ENCODE peak calls at places on chromosomes 1 and 21, in ten cellular contexts. One of them, this sample, is unnamed.

GRCh38 chr1:33012165-33012564 is 24.5 kb downstream of the AK2 start:
- DNase-seq in sigmoid colon: no peak
- DNase-seq in CD14-positive monocyte: no peak
- DNase-seq in HFFc6: no peak
- DNase-seq in brain microvascular endothelial cell: no peak
- DNase-seq in choroid plexus epithelial cell: no peak
- DNase-seq in WTC11: no peak
- DNase-seq in AG04449: no peak
- DNase-seq in astrocyte of the spinal cord: no peak
- DNase-seq in fibroblast of mammary gland: no peak
- DNase-seq in this sample: no peak

GRCh38 chr21:34510148-34511142 is 1.6 kb downstream of the KCNE1 start:
- DNase-seq in sigmoid colon: peak
- DNase-seq in AG04449: no peak
- DNase-seq in HFFc6: peak
- DNase-seq in brain microvascular endothelial cell: peak
- DNase-seq in CD14-positive monocyte: peak
- DNase-seq in choroid plexus epithelial cell: peak
- DNase-seq in fibroblast of mammary gland: peak
- DNase-seq in astrocyte of the spinal cord: peak
- DNase-seq in WTC11: peak
- DNase-seq in this sample: peak

GRCh38 chr1:100249155-100249536 is 488 bp downstream of the DBT start:
- DNase-seq in brain microvascular endothelial cell: no peak
- DNase-seq in sigmoid colon: no peak
- DNase-seq in astrocyte of the spinal cord: no peak
- DNase-seq in HFFc6: no peak
- DNase-seq in fibroblast of mammary gland: no peak
- DNase-seq in AG04449: no peak
- DNase-seq in CD14-positive monocyte: no peak
- DNase-seq in WTC11: no peak
- DNase-seq in choroid plexus epithelial cell: peak
- DNase-seq in this sample: no peak

GRCh38 chr1:44267438-44267837 is 54.2 kb downstream of the DMAP1 start:
- DNase-seq in choroid plexus epithelial cell: no peak
- DNase-seq in HFFc6: no peak
- DNase-seq in WTC11: no peak
- DNase-seq in fibroblast of mammary gland: no peak
- DNase-seq in CD14-positive monocyte: no peak
- DNase-seq in brain microvascular endothelial cell: no peak
- DNase-seq in astrocyte of the spinal cord: no peak
- DNase-seq in sigmoid colon: no peak
- DNase-seq in AG04449: no peak
- DNase-seq in this sample: no peak

GRCh38 chr21:34935868-34936267 is 113.2 kb downstream of the RUNX1 start:
- DNase-seq in HFFc6: no peak
- DNase-seq in fibroblast of mammary gland: peak
- DNase-seq in WTC11: no peak
- DNase-seq in choroid plexus epithelial cell: no peak
- DNase-seq in sigmoid colon: no peak
- DNase-seq in brain microvascular endothelial cell: no peak
- DNase-seq in CD14-positive monocyte: no peak
- DNase-seq in AG04449: no peak
- DNase-seq in astrocyte of the spinal cord: no peak
- DNase-seq in this sample: no peak

GRCh38 chr1:220803401-220804201 is 16.9 kb downstream of the MTARC1 start:
- DNase-seq in AG04449: no peak
- DNase-seq in astrocyte of the spinal cord: peak
- DNase-seq in fibroblast of mammary gland: peak
- DNase-seq in WTC11: no peak
- DNase-seq in CD14-positive monocyte: no peak
- DNase-seq in HFFc6: peak
- DNase-seq in choroid plexus epithelial cell: peak
- DNase-seq in sigmoid colon: no peak
- DNase-seq in brain microvascular endothelial cell: peak
- DNase-seq in this sample: peak

GRCh38 chr21:29164330-29164942 is 34.0 kb downstream of the MAP3K7CL start:
- DNase-seq in brain microvascular endothelial cell: peak
- DNase-seq in sigmoid colon: no peak
- DNase-seq in choroid plexus epithelial cell: peak
- DNase-seq in fibroblast of mammary gland: peak
- DNase-seq in AG04449: no peak
- DNase-seq in CD14-positive monocyte: no peak
- DNase-seq in HFFc6: peak
- DNase-seq in astrocyte of the spinal cord: peak
- DNase-seq in WTC11: no peak
- DNase-seq in this sample: peak

GRCh38 chr1:89724369-89725015 is 91.6 kb downstream of the LRRC8C start:
- DNase-seq in HFFc6: no peak
- DNase-seq in choroid plexus epithelial cell: peak
- DNase-seq in astrocyte of the spinal cord: no peak
- DNase-seq in sigmoid colon: no peak
- DNase-seq in AG04449: no peak
- DNase-seq in CD14-positive monocyte: peak
- DNase-seq in fibroblast of mammary gland: peak
- DNase-seq in brain microvascular endothelial cell: no peak
- DNase-seq in WTC11: no peak
- DNase-seq in this sample: peak

DNA sequence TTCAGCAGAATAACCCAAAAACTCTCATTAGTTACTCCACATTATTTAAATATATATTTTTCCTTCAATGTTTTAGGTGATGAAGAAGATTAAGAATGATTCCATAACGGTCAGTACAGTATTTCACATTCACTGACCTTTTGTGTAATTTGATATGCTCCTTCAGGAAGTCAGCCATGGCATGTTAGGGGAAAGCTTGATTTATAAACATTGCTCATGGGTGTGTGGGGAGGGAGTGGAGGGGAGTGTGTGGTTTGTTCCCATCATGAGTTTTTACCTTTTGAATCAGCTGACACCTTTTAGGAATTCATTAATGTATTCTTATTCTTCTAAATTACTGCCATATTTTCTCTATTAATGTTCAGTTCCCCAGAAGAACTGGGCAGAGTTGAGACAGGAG is 240.2 kb downstream of the ATG4C start:
- DNase-seq in choroid plexus epithelial cell: peak
- DNase-seq in fibroblast of mammary gland: no peak
- DNase-seq in sigmoid colon: no peak
- DNase-seq in CD14-positive monocyte: no peak
- DNase-seq in AG04449: no peak
- DNase-seq in brain microvascular endothelial cell: no peak
- DNase-seq in WTC11: no peak
- DNase-seq in astrocyte of the spinal cord: peak
- DNase-seq in HFFc6: no peak
- DNase-seq in this sample: no peak
- TF ChIP-seq CTCF in choroid plexus epithelial cell: no peak
- TF ChIP-seq CTCF in fibroblast of mammary gland: no peak
- TF ChIP-seq CTCF in sigmoid colon: no peak
- TF ChIP-seq CTCF in CD14-positive monocyte: no peak
- TF ChIP-seq CTCF in AG04449: no peak
- TF ChIP-seq CTCF in brain microvascular endothelial cell: no peak
- TF ChIP-seq CTCF in WTC11: no peak
- TF ChIP-seq CTCF in astrocyte of the spinal cord: no peak
- TF ChIP-seq CTCF in HFFc6: no peak
- TF ChIP-seq CTCF in this sample: no peak

DNA sequence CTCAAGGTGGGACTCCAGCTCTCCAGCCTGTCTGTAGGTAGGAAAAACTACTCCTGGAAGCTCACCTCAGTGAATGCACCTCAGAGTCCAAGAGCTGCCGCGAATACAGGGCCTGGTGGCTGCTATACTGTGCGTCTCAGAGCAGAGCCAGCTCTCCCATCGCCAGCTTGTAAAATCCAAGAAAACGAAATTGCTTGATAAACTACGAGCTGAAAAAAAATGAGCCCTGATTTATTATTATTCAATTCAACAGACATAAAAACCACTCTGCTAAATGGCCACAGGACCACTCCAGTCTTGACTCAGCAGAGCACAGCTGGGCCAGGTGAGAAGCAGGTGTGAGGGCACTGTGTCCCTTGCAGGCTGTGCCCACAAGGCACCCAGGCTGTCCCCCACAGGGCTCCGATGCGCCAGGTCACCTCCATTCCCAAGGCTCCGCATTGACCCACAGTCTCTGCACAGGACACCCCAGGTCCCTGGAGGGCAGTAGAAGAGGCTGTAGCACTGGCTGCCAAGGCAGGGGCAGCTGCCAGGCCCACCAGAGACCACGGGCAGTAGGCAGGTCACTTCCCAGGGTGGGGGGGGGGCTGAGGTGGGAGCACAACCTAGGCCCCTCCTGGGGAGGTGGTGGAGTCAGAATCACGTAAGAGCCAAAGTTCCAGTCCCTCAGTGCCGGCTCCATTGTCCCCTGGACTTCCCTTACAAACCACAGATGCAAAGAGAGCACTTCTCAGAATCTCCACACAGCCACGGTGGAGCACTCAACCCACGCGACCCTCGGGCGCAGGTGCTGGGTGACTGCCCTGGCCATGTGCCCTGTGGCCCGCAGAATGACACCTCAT is 69.7 kb downstream of the SLC37A1 start:
- DNase-seq in WTC11: no peak
- DNase-seq in fibroblast of mammary gland: no peak
- DNase-seq in astrocyte of the spinal cord: no peak
- DNase-seq in brain microvascular endothelial cell: no peak
- DNase-seq in choroid plexus epithelial cell: no peak
- DNase-seq in sigmoid colon: no peak
- DNase-seq in AG04449: no peak
- DNase-seq in CD14-positive monocyte: no peak
- DNase-seq in HFFc6: no peak
- DNase-seq in this sample: no peak
- TF ChIP-seq CTCF in WTC11: no peak
- TF ChIP-seq CTCF in fibroblast of mammary gland: no peak
- TF ChIP-seq CTCF in astrocyte of the spinal cord: no peak
- TF ChIP-seq CTCF in brain microvascular endothelial cell: no peak
- TF ChIP-seq CTCF in choroid plexus epithelial cell: no peak
- TF ChIP-seq CTCF in sigmoid colon: no peak
- TF ChIP-seq CTCF in AG04449: no peak
- TF ChIP-seq CTCF in CD14-positive monocyte: no peak
- TF ChIP-seq CTCF in HFFc6: no peak
- TF ChIP-seq CTCF in this sample: no peak

GRCh38 chr1:60281360-60281932 is 207.9 kb upstream of the C1orf87 start:
- DNase-seq in brain microvascular endothelial cell: peak
- DNase-seq in fibroblast of mammary gland: peak
- DNase-seq in sigmoid colon: peak
- DNase-seq in astrocyte of the spinal cord: peak
- DNase-seq in AG04449: no peak
- DNase-seq in choroid plexus epithelial cell: peak
- DNase-seq in WTC11: peak
- DNase-seq in HFFc6: peak
- DNase-seq in CD14-positive monocyte: no peak
- DNase-seq in this sample: peak
- TF ChIP-seq CTCF in brain microvascular endothelial cell: peak
- TF ChIP-seq CTCF in fibroblast of mammary gland: peak
- TF ChIP-seq CTCF in sigmoid colon: peak
- TF ChIP-seq CTCF in astrocyte of the spinal cord: peak
- TF ChIP-seq CTCF in AG04449: peak
- TF ChIP-seq CTCF in choroid plexus epithelial cell: peak
- TF ChIP-seq CTCF in WTC11: peak
- TF ChIP-seq CTCF in HFFc6: peak
- TF ChIP-seq CTCF in CD14-positive monocyte: peak
- TF ChIP-seq CTCF in this sample: peak

DNA sequence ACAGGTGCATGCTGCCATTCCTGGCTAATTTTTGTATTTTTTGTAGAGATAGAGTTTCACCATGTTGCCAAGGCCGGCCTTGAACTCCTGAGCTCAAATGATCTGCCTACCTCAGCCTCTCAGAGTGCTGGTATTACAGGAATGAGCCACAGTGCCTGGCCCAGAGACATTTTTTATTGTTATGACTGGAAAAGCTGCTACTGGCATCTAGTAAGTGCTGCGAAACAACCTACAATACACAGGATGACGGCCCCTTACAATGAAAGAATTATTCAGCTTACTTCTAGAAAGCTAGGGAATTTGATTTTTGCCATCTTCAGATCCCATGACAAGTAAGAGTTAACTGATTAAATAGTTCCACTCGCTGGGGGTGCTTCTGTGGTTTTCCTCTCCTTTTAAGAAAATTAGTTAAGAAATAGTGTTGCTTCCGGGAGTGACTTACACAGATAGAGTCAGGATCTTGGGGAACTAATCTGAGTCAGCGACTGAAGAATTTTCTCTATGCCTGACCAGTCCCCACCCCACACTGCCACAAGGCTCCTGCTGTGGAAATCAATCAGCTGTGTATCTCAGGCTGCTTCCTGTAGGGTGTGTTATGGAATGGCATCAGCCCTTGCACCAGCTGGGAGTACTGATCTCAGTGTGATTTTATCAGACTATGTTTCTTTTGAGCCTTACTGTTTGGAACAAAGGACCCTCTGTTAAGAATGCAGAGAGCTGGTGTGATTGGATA is 93.0 kb upstream of the BMP8A start:
- DNase-seq in HFFc6: peak
- DNase-seq in brain microvascular endothelial cell: peak
- DNase-seq in sigmoid colon: peak
- DNase-seq in AG04449: peak
- DNase-seq in CD14-positive monocyte: peak
- DNase-seq in choroid plexus epithelial cell: peak
- DNase-seq in fibroblast of mammary gland: peak
- DNase-seq in astrocyte of the spinal cord: peak
- DNase-seq in WTC11: no peak
- DNase-seq in this sample: peak
- TF ChIP-seq CTCF in HFFc6: no peak
- TF ChIP-seq CTCF in brain microvascular endothelial cell: no peak
- TF ChIP-seq CTCF in sigmoid colon: no peak
- TF ChIP-seq CTCF in AG04449: no peak
- TF ChIP-seq CTCF in CD14-positive monocyte: peak
- TF ChIP-seq CTCF in choroid plexus epithelial cell: peak
- TF ChIP-seq CTCF in fibroblast of mammary gland: no peak
- TF ChIP-seq CTCF in astrocyte of the spinal cord: no peak
- TF ChIP-seq CTCF in WTC11: no peak
- TF ChIP-seq CTCF in this sample: no peak

DNA sequence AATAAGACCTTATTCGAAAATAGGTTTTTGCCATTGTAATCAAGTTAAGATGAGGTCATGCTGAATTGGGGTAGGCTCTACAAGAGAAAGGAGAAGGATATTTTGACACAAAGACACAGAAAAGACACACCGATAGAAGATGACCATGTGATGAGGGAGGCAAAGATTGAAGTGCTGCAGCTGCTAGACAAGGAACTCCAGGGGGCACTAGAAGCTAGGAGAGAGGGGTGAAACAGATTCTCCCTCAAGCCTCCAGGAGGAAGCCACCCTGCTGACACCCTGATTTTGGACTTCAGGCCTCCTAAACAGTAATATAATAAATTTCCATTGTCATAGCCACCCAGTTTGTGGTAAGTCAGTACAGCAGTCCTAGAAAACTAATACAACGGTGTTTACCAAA is 506.8 kb upstream of the CAMK1G start:
- DNase-seq in sigmoid colon: no peak
- DNase-seq in brain microvascular endothelial cell: no peak
- DNase-seq in AG04449: no peak
- DNase-seq in WTC11: no peak
- DNase-seq in astrocyte of the spinal cord: no peak
- DNase-seq in choroid plexus epithelial cell: peak
- DNase-seq in HFFc6: no peak
- DNase-seq in fibroblast of mammary gland: peak
- DNase-seq in CD14-positive monocyte: no peak
- DNase-seq in this sample: peak
- TF ChIP-seq CTCF in sigmoid colon: no peak
- TF ChIP-seq CTCF in brain microvascular endothelial cell: peak
- TF ChIP-seq CTCF in AG04449: peak
- TF ChIP-seq CTCF in WTC11: no peak
- TF ChIP-seq CTCF in astrocyte of the spinal cord: peak
- TF ChIP-seq CTCF in choroid plexus epithelial cell: no peak
- TF ChIP-seq CTCF in HFFc6: peak
- TF ChIP-seq CTCF in fibroblast of mammary gland: peak
- TF ChIP-seq CTCF in CD14-positive monocyte: no peak
- TF ChIP-seq CTCF in this sample: no peak

GRCh38 chr1:18681423-18681835 is 50.8 kb downstream of the PAX7 start:
- DNase-seq in fibroblast of mammary gland: peak
- DNase-seq in sigmoid colon: no peak
- DNase-seq in CD14-positive monocyte: no peak
- DNase-seq in WTC11: no peak
- DNase-seq in choroid plexus epithelial cell: peak
- DNase-seq in astrocyte of the spinal cord: no peak
- DNase-seq in HFFc6: peak
- DNase-seq in AG04449: no peak
- DNase-seq in brain microvascular endothelial cell: no peak
- DNase-seq in this sample: peak
- TF ChIP-seq CTCF in fibroblast of mammary gland: peak
- TF ChIP-seq CTCF in sigmoid colon: peak
- TF ChIP-seq CTCF in CD14-positive monocyte: peak
- TF ChIP-seq CTCF in WTC11: peak
- TF ChIP-seq CTCF in choroid plexus epithelial cell: peak
- TF ChIP-seq CTCF in astrocyte of the spinal cord: peak
- TF ChIP-seq CTCF in HFFc6: peak
- TF ChIP-seq CTCF in AG04449: peak
- TF ChIP-seq CTCF in brain microvascular endothelial cell: peak
- TF ChIP-seq CTCF in this sample: peak